ENCODE peak calls at places on chromosomes 13 and 19, in four cellular contexts. N is fibroblast of lung, B is pancreas, O is HFF-Myc. T is an unnamed sample.

GRCh38 chr13:46698015-46698414 is 98.9 kb downstream of the ESD start:
- DNase-seq in N (no peak), B (peak; percentile 78), O (no peak), T (peak; percentile 70)

GRCh38 chr19:57560049-57560491 is 407 bp upstream of the ZNF550 start:
- DNase-seq in N (peak; percentile 72), B (no peak), O (no peak), T (peak; percentile 46)

GRCh38 chr13:75550159-75550567 is 572 bp downstream of the UCHL3 start:
- DNase-seq in N (peak; percentile 57), B (peak; percentile 11), O (peak; percentile 40), T (no peak)

GRCh38 chr13:33153421-33154381 is 131.9 kb downstream of the STARD13 start:
- DNase-seq in N (no peak), B (no peak), O (no peak), T (no peak)

GRCh38 chr13:112714366-112714765 is 24.5 kb downstream of the ATP11A start:
- DNase-seq in N (no peak), B (no peak), O (no peak), T (no peak)

GRCh38 chr13:92591117-92591516 is 635.5 kb upstream of the GPC6 start:
- DNase-seq in N (no peak), B (no peak), O (no peak), T (no peak)

GRCh38 chr13:27678306-27679040 is 56.8 kb downstream of the POLR1D start:
- DNase-seq in N (no peak), B (no peak), O (no peak), T (no peak)

GRCh38 chr19:48745208-48745995 is 1.3 kb downstream of the IZUMO1 start:
- DNase-seq in N (peak; percentile 52), B (peak; percentile 65), O (no peak), T (peak; percentile 75)

GRCh38 chr19:40740747-40741146 is 9.5 kb downstream of the ACTMAP start:
- DNase-seq in N (peak; percentile 71), B (no peak), O (peak; percentile 55), T (peak; percentile 86)

GRCh38 chr13:41648314-41648935 is 191.1 kb downstream of the RGCC start:
- DNase-seq in N (no peak), B (no peak), O (no peak), T (no peak)

GRCh38 chr13:80263745-80264513 is 77.0 kb downstream of the SPRY2 start:
- DNase-seq in N (no peak), B (no peak), O (no peak), T (no peak)

GRCh38 chr19:14450168-14450874 is 17.2 kb downstream of the PKN1 start:
- DNase-seq in N (no peak), B (no peak), O (no peak), T (no peak)

GRCh38 chr13:21420706-21421105 is 38.4 kb downstream of the ZDHHC20 start:
- DNase-seq in N (peak; percentile 41), B (no peak), O (peak; percentile 10), T (no peak)

GRCh38 chr19:49592486-49593232 is 1.7 kb downstream of the PRR12 start:
- DNase-seq in N (no peak), B (no peak), O (no peak), T (no peak)

GRCh38 chr13:44921931-44922758 is 67.1 kb downstream of the NUFIP1 start:
- DNase-seq in N (peak; percentile 100), B (no peak), O (peak; percentile 54), T (peak; percentile 42)

GRCh38 chr13:25406377-25406776 is 34.6 kb downstream of the ATP8A2 start:
- DNase-seq in N (no peak), B (no peak), O (no peak), T (no peak)

GRCh38 chr19:831407-832369 is 4.1 kb downstream of the AZU1 start:
- DNase-seq in N (no peak), B (peak; percentile 65), O (no peak), T (no peak)

GRCh38 chr19:840519-841206 is at the start of gene PRTN3:
- DNase-seq in N (no peak), B (no peak), O (no peak), T (no peak)

GRCh38 chr19:839146-839872 is 1.5 kb upstream of the PRTN3 start:
- DNase-seq in N (no peak), B (no peak), O (no peak), T (no peak)

GRCh38 chr19:834216-834615 is 6.6 kb downstream of the AZU1 start:
- DNase-seq in N (no peak), B (no peak), O (no peak), T (no peak)

DNA sequence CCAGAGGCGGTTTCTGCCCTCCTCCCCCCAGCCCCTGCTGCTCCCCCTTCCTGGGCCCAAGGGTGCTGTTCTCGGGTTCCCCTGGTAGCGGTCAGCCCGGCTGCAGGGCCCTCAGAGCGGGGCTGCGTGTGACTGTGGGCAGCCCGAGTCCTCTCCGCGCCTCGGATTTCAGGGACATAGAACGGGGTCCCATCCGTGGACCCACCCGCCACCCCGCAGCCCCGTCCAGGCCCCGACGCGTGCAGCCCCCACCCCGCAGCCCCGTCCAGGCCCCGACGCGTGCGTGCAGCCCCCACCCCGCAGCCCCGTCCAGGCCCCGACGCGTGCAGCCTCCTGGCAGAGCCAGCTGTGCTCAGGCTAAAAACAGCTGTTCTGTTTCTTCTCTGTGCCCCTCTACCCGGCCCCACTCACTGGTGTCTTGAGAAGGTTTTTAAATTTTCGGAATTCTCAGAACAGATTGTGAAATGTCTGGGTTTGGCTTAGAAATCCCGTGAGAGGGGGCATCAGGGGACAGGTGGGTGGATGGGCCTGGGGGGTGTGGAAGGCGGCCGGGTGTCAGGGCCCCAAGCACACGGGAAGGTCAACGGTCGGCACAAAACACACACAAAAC is 5.5 kb upstream of the PRTN3 start:
- DNase-seq in N (peak; percentile 43), B (no peak), O (no peak), T (no peak)
- TF ChIP-seq CTCF in N (no peak), B (no peak), O (no peak), T (no peak)

GRCh38 chr13:39684531-39685137 is 29.2 kb downstream of the COG6 start:
- DNase-seq in N (peak; percentile 77), B (no peak), O (no peak), T (no peak)
- TF ChIP-seq CTCF in N (no peak), B (no peak), O (no peak), T (peak; percentile 50)

GRCh38 chr19:42311612-42312160 is 1.4 kb upstream of the TMEM145 start:
- DNase-seq in N (no peak), B (no peak), O (no peak), T (no peak)
- TF ChIP-seq CTCF in N (peak; percentile 4), B (no peak), O (no peak), T (no peak)

GRCh38 chr13:43786766-43787517 is at the start of gene ENOX1:
- DNase-seq in N (peak; percentile 84), B (peak; percentile 53), O (no peak), T (peak; percentile 62)
- TF ChIP-seq CTCF in N (no peak), B (no peak), O (peak; percentile 4), T (peak; percentile 24)

GRCh38 chr19:42360787-42361544 is 29.1 kb downstream of the CNFN start:
- DNase-seq in N (no peak), B (no peak), O (no peak), T (no peak)
- TF ChIP-seq CTCF in N (no peak), B (no peak), O (no peak), T (no peak)

GRCh38 chr19:42229263-42229854 is 9.2 kb downstream of the ZNF526 start:
- DNase-seq in N (no peak), B (no peak), O (no peak), T (no peak)
- TF ChIP-seq CTCF in N (no peak), B (no peak), O (no peak), T (no peak)

DNA sequence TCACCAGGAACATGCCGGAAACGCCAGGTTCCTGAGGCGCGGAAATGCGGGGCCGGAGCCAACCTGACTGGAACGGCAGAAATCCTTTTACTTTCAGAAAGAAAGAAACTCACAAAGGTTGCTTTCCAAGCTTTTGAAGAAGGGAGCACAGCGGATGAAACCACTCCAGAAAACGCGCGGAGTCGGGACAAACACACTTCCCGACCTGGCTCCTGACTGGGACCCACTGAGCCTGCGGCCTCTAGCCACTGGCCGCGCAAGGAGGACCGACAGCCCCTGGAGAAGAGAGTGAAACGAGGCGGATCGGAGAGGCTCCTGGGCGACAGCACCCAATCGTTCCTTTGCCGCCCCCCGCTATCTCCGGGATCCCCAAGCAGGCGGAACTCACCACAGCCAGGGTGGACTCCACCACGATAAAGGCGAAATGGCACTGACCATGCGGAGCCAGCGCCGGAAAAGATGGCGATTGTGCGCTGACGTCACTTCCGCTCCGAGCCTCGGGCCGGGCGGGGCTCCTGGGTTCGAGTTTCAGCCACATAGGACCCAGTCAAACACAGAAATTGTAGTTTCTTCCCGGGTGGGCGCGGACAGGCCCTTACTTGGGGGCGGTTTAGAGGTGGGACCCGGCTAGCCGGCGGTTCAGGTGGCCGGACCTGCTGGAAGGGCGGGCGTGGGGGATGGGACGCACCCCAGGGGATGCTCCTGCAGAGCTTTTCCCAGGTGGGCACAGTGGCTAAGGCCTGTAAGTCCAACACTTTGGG is at the start of gene ZNF121:
- DNase-seq in N (peak; percentile 78), B (peak; percentile 71), O (peak; percentile 60), T (peak; percentile 86)
- TF ChIP-seq CTCF in N (no peak), B (no peak), O (no peak), T (no peak)

GRCh38 chr19:45467456-45468158 is at the start of gene FOSB:
- DNase-seq in N (peak; percentile 95), B (peak; percentile 93), O (peak; percentile 78), T (peak; percentile 97)
- TF ChIP-seq CTCF in N (no peak), B (no peak), O (no peak), T (no peak)

GRCh38 chr13:26656919-26657318 is 99.4 kb downstream of the WASF3 start:
- DNase-seq in N (peak; percentile 52), B (no peak), O (no peak), T (no peak)
- TF ChIP-seq CTCF in N (peak; percentile 41), B (no peak), O (no peak), T (no peak)

GRCh38 chr19:5501907-5502306 is 46.7 kb downstream of the ZNRF4 start:
- DNase-seq in N (no peak), B (no peak), O (no peak), T (no peak)

GRCh38 chr19:5498817-5499535 is 43.8 kb downstream of the ZNRF4 start:
- DNase-seq in N (no peak), B (no peak), O (no peak), T (no peak)

GRCh38 chr19:5503598-5503997 is 48.4 kb downstream of the ZNRF4 start:
- DNase-seq in N (no peak), B (no peak), O (no peak), T (no peak)

GRCh38 chr19:5507056-5507624 is 51.9 kb downstream of the ZNRF4 start:
- DNase-seq in N (no peak), B (no peak), O (no peak), T (peak; percentile 35)

DNA sequence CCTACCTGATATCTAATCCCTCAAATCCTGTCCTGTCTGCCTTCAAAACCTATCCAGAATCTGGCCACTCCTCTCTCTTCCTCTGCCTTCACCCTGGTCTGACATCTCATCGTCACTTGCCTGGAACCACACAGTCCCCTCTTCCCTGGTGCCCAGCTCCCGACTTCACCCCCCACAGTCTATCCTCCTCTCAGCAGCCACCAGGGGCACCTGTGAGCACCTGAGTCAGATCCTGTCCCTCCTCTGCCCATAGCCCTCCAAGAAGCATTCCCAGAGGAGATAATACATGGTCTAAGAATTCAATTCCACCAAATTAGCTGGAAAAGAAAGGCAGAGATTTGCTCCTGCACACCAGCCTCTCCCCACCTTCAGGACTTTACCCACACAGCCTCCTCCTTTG is 48.9 kb downstream of the ZNRF4 start:
- DNase-seq in N (no peak), B (no peak), O (no peak), T (no peak)
- TF ChIP-seq CTCF in N (no peak), B (no peak), O (peak; percentile 25), T (no peak)